ENCODE peak calls at places on chromosomes 4 and X, in six cellular contexts. T, V, Q, F, P and A are unnamed samples.

GRCh38 chrX:10240918-10241317 is 84.1 kb downstream of the CLCN4 start:
- DNase-seq in F (no peak), T (no peak), P (peak; percentile 81), Q (no peak), V (no peak), A (no peak)

GRCh38 chrX:20594985-20595384 is 328.3 kb upstream of the RPS6KA3 start:
- DNase-seq in Q (peak; percentile 38), V (no peak), P (peak; percentile 35), T (no peak), F (no peak), A (no peak)

GRCh38 chr4:29295280-29295679 is 1424.9 kb upstream of the PCDH7 start:
- DNase-seq in P (no peak), F (no peak), V (no peak), Q (no peak), T (no peak), A (no peak)

GRCh38 chrX:115284877-115285276 is 4.6 kb upstream of the LUZP4 start:
- DNase-seq in P (no peak), Q (no peak), F (no peak), V (no peak), T (no peak), A (no peak)

GRCh38 chr4:28228575-28228974 is 1367.9 kb downstream of the STIM2 start:
- DNase-seq in T (no peak), V (no peak), Q (no peak), P (no peak), F (no peak), A (no peak)

GRCh38 chrX:95885074-95885473 is 799.6 kb upstream of the DIAPH2 start:
- DNase-seq in F (no peak), T (no peak), V (no peak), P (no peak), Q (no peak), A (no peak)

GRCh38 chrX:72141372-72142004 is 9.8 kb upstream of the RTL5 start:
- DNase-seq in T (no peak), Q (no peak), V (no peak), P (no peak), F (no peak), A (no peak)

GRCh38 chr4:19592391-19592790 is 659.3 kb upstream of the SLIT2 start:
- DNase-seq in P (peak; percentile 48), Q (no peak), T (no peak), V (no peak), F (no peak), A (no peak)

GRCh38 chrX:82412851-82413250 is 1095.2 kb upstream of the POU3F4 start:
- DNase-seq in T (no peak), V (no peak), Q (peak; percentile 2), P (no peak), F (no peak), A (no peak)

GRCh38 chrX:79161655-79162054 is 17.2 kb downstream of the GPR174 start:
- DNase-seq in P (no peak), F (no peak), V (no peak), Q (no peak), T (peak; percentile 69), A (no peak)

GRCh38 chrX:130658310-130658709 is 244.7 kb downstream of the ENOX2 start:
- DNase-seq in V (no peak), F (no peak), P (no peak), T (no peak), Q (no peak), A (no peak)

GRCh38 chr4:76339364-76339763 is 32.8 kb downstream of the STBD1 start:
- DNase-seq in V (no peak), F (no peak), T (no peak), Q (no peak), P (peak; percentile 4), A (no peak)

GRCh38 chr4:87481342-87481741 is 47.8 kb downstream of the SPARCL1 start:
- DNase-seq in T (no peak), V (no peak), P (no peak), F (no peak), Q (no peak), A (no peak)

GRCh38 chr4:35052546-35052945 is 1191.8 kb downstream of the ARAP2 start:
- DNase-seq in T (no peak), F (no peak), V (no peak), Q (no peak), P (no peak), A (no peak)

GRCh38 chrX:132292753-132293152 is 73.5 kb upstream of the RAP2C start:
- DNase-seq in T (peak; percentile 26), V (no peak), F (no peak), Q (peak; percentile 70), P (peak; percentile 61), A (no peak)

GRCh38 chrX:153438522-153438921 is 7.3 kb downstream of the TREX2 start:
- DNase-seq in V (no peak), F (no peak), P (peak; percentile 49), Q (peak; percentile 44), T (no peak), A (no peak)

GRCh38 chr4:115790812-115791211 is 677.4 kb upstream of the NDST4 start:
- DNase-seq in F (no peak), Q (no peak), P (peak; percentile 1), T (no peak), V (no peak), A (no peak)

GRCh38 chr4:177441061-177441802 is 1.0 kb downstream of the AGA start:
- DNase-seq in T (peak; percentile 20), V (no peak), F (no peak), Q (peak; percentile 11), P (peak; percentile 41), A (no peak)

GRCh38 chr4:185394568-185395254 is 1.0 kb downstream of the LRP2BP start:
- DNase-seq in P (peak; percentile 73), T (no peak), F (no peak), V (no peak), Q (no peak), A (no peak)
- H3K4me3 ChIP-seq in P (peak overlapping the region; percentile 93), T (peak overlapping the region; percentile 73), F (peak overlapping the region; percentile 82), V (peak overlapping the region; percentile 73), Q (no peak overlapping the region), A (peak overlapping the region; percentile 83)

DNA sequence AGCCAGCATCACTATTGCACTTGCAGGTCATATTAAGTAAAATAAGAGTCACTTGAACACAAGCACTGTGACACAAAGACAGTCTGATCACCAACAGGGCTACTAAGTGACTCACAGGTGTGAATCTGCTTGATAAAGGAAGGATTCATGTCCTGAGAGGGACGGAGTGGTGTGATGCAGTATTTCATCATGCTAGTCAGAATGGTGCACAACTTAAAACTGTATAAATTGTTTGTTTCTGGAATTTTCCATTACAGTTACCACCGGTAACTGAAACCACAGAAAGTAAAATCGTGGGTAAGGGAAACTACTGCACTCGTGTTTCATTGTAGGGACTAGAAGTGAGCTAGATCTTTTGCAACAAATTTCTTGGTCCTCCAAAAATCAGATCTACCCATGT is 109.7 kb downstream of the ELOVL6 start:
- DNase-seq in T (no peak), Q (no peak), V (no peak), F (no peak), P (peak; percentile 62), A (no peak)
- H3K4me1 ChIP-seq in T (peaks cover 11% of the 10 kb centered on the region), Q (peaks cover 8% of the 10 kb centered on the region), V (peaks cover 31% of the 10 kb centered on the region), F (peaks cover 14% of the 10 kb centered on the region), P (peaks cover 55% of the 10 kb centered on the region), A (no peaks in the 10 kb centered on the region)

GRCh38 chr4:3514221-3514780 is 17.9 kb downstream of the LRPAP1 start:
- DNase-seq in V (no peak), T (no peak), F (no peak), Q (no peak), P (no peak), A (no peak)
- H3K36me3 ChIP-seq in V (peaks cover 67% of the 10 kb centered on the region), T (peaks cover 42% of the 10 kb centered on the region), F (peaks cover 71% of the 10 kb centered on the region), Q (no peaks in the 10 kb centered on the region), P (no peaks in the 10 kb centered on the region), A (no peaks in the 10 kb centered on the region)

GRCh38 chrX:41066969-41067368 is 18.3 kb upstream of the USP9X start:
- DNase-seq in F (no peak), T (no peak), V (no peak), P (no peak), Q (no peak), A (no peak)

GRCh38 chrX:41066391-41066790 is 18.9 kb upstream of the USP9X start:
- DNase-seq in T (no peak), V (no peak), F (no peak), Q (no peak), P (no peak), A (no peak)

GRCh38 chrX:41067721-41068120 is 17.5 kb upstream of the USP9X start:
- DNase-seq in Q (no peak), P (no peak), T (no peak), F (no peak), V (peak; percentile 12), A (no peak)

DNA sequence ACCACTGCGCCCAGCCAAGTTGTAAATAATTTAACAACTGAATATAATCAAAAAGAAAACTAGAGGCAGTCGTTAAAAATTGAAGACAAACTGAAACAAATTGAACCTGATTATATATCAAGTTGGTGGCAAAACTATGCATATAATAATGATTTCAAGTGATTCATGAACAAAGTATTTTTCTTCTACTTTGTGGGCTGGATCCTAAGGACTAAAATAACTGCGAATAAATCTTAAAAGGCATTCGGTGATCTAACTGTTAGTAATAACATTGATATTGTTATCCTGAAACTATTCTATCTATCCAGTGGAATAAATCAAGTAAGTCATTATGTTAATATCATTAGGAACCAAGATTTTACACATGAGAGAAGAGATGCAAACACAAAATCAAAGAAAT is 21.2 kb upstream of the USP9X start:
- DNase-seq in F (no peak), V (no peak), P (peak; percentile 53), Q (no peak), T (no peak), A (no peak)
- H3K4me3 ChIP-seq in F (no peak overlapping the region), V (no peak overlapping the region), P (peak overlapping the region; percentile 29), Q (no peak overlapping the region), T (no peak overlapping the region), A (no peak overlapping the region)

GRCh38 chr4:10099521-10100325 is 16.9 kb downstream of the WDR1 start:
- DNase-seq in P (no peak), F (no peak), T (peak; percentile 61), Q (peak; percentile 48), V (no peak), A (no peak)
- H3K4me1 ChIP-seq in P (peaks cover 81% of the 10 kb centered on the region), F (peaks cover 100% of the 10 kb centered on the region), T (peaks cover 97% of the 10 kb centered on the region), Q (peaks cover 39% of the 10 kb centered on the region), V (peaks cover 98% of the 10 kb centered on the region), A (peaks cover 97% of the 10 kb centered on the region)